ENCODE peak calls at places on chromosomes 13 and 19, in eight cellular contexts. One of them, this sample, is unnamed.

GRCh38 chr13:27388236-27388635 is 36.2 kb upstream of the GTF3A start:
- DNase-seq in tibial artery: no peak
- DNase-seq in cardiac muscle cell: no peak
- DNase-seq in mucosa of descending colon: no peak
- DNase-seq in OCI-LY7: no peak
- DNase-seq in IMR-90: no peak
- DNase-seq in hepatocyte: no peak
- DNase-seq in body of pancreas: no peak
- DNase-seq in this sample: no peak

GRCh38 chr13:73000027-73000674 is 58.7 kb upstream of the KLF5 start:
- DNase-seq in tibial artery: no peak
- DNase-seq in cardiac muscle cell: peak; percentile 52
- DNase-seq in mucosa of descending colon: no peak
- DNase-seq in OCI-LY7: peak; percentile 17
- DNase-seq in IMR-90: peak; percentile 19
- DNase-seq in hepatocyte: peak; percentile 34
- DNase-seq in body of pancreas: no peak
- DNase-seq in this sample: no peak

GRCh38 chr13:43006893-43007631 is 15.0 kb upstream of the EPSTI1 start:
- DNase-seq in tibial artery: no peak
- DNase-seq in cardiac muscle cell: peak; percentile 58
- DNase-seq in mucosa of descending colon: no peak
- DNase-seq in OCI-LY7: no peak
- DNase-seq in IMR-90: peak; percentile 63
- DNase-seq in hepatocyte: no peak
- DNase-seq in body of pancreas: no peak
- DNase-seq in this sample: no peak

GRCh38 chr19:46376241-46377153 is 29.6 kb downstream of the PPP5C start:
- DNase-seq in tibial artery: peak; percentile 59
- DNase-seq in cardiac muscle cell: no peak
- DNase-seq in mucosa of descending colon: no peak
- DNase-seq in OCI-LY7: no peak
- DNase-seq in IMR-90: no peak
- DNase-seq in hepatocyte: no peak
- DNase-seq in body of pancreas: no peak
- DNase-seq in this sample: peak; percentile 91

GRCh38 chr19:16472992-16473391 is 1.2 kb upstream of the EPS15L1 start:
- DNase-seq in tibial artery: no peak
- DNase-seq in cardiac muscle cell: no peak
- DNase-seq in mucosa of descending colon: no peak
- DNase-seq in OCI-LY7: no peak
- DNase-seq in IMR-90: no peak
- DNase-seq in hepatocyte: no peak
- DNase-seq in body of pancreas: no peak
- DNase-seq in this sample: no peak

GRCh38 chr13:98309569-98310335 is 132.7 kb upstream of the RNF113B start:
- DNase-seq in tibial artery: no peak
- DNase-seq in cardiac muscle cell: no peak
- DNase-seq in mucosa of descending colon: no peak
- DNase-seq in OCI-LY7: no peak
- DNase-seq in IMR-90: no peak
- DNase-seq in hepatocyte: no peak
- DNase-seq in body of pancreas: no peak
- DNase-seq in this sample: no peak

GRCh38 chr19:17052439-17052838 is 22.8 kb downstream of the HAUS8 start:
- DNase-seq in tibial artery: no peak
- DNase-seq in cardiac muscle cell: peak; percentile 70
- DNase-seq in mucosa of descending colon: no peak
- DNase-seq in OCI-LY7: peak; percentile 44
- DNase-seq in IMR-90: peak; percentile 59
- DNase-seq in hepatocyte: peak; percentile 68
- DNase-seq in body of pancreas: peak; percentile 31
- DNase-seq in this sample: no peak

GRCh38 chr19:4225902-4226301 is 3.4 kb upstream of the EBI3 start:
- DNase-seq in tibial artery: no peak
- DNase-seq in cardiac muscle cell: no peak
- DNase-seq in mucosa of descending colon: no peak
- DNase-seq in OCI-LY7: no peak
- DNase-seq in IMR-90: no peak
- DNase-seq in hepatocyte: no peak
- DNase-seq in body of pancreas: no peak
- DNase-seq in this sample: no peak

GRCh38 chr19:15200575-15201364 is at the start of gene NOTCH3:
- DNase-seq in tibial artery: no peak
- DNase-seq in cardiac muscle cell: no peak
- DNase-seq in mucosa of descending colon: no peak
- DNase-seq in OCI-LY7: no peak
- DNase-seq in IMR-90: no peak
- DNase-seq in hepatocyte: peak; percentile 74
- DNase-seq in body of pancreas: peak; percentile 8
- DNase-seq in this sample: no peak

GRCh38 chr13:113877149-113877990 is 13.5 kb upstream of the GAS6 start:
- DNase-seq in tibial artery: no peak
- DNase-seq in cardiac muscle cell: no peak
- DNase-seq in mucosa of descending colon: no peak
- DNase-seq in OCI-LY7: no peak
- DNase-seq in IMR-90: no peak
- DNase-seq in hepatocyte: no peak
- DNase-seq in body of pancreas: no peak
- DNase-seq in this sample: peak; percentile 87

GRCh38 chr13:28339419-28339818 is 155.5 kb downstream of the FLT1 start:
- DNase-seq in tibial artery: no peak
- DNase-seq in cardiac muscle cell: no peak
- DNase-seq in mucosa of descending colon: no peak
- DNase-seq in OCI-LY7: no peak
- DNase-seq in IMR-90: peak; percentile 85
- DNase-seq in hepatocyte: no peak
- DNase-seq in body of pancreas: no peak
- DNase-seq in this sample: no peak

GRCh38 chr13:37534181-37534580 is 64.4 kb downstream of the POSTN start:
- DNase-seq in tibial artery: no peak
- DNase-seq in cardiac muscle cell: peak; percentile 7
- DNase-seq in mucosa of descending colon: no peak
- DNase-seq in OCI-LY7: no peak
- DNase-seq in IMR-90: peak; percentile 95
- DNase-seq in hepatocyte: no peak
- DNase-seq in body of pancreas: no peak
- DNase-seq in this sample: no peak

GRCh38 chr19:46863818-46864629 is 3.2 kb downstream of the ARHGAP35 start:
- DNase-seq in tibial artery: no peak
- DNase-seq in cardiac muscle cell: peak; percentile 84
- DNase-seq in mucosa of descending colon: no peak
- DNase-seq in OCI-LY7: no peak
- DNase-seq in IMR-90: peak; percentile 61
- DNase-seq in hepatocyte: no peak
- DNase-seq in body of pancreas: peak; percentile 51
- DNase-seq in this sample: no peak

GRCh38 chr13:111317042-111317550 is 3.3 kb upstream of the TEX29 start:
- DNase-seq in tibial artery: no peak
- DNase-seq in cardiac muscle cell: no peak
- DNase-seq in mucosa of descending colon: no peak
- DNase-seq in OCI-LY7: no peak
- DNase-seq in IMR-90: no peak
- DNase-seq in hepatocyte: no peak
- DNase-seq in body of pancreas: no peak
- DNase-seq in this sample: no peak

GRCh38 chr13:70505809-70506208 is 397.6 kb upstream of the KLHL1 start:
- DNase-seq in tibial artery: no peak
- DNase-seq in cardiac muscle cell: no peak
- DNase-seq in mucosa of descending colon: no peak
- DNase-seq in OCI-LY7: no peak
- DNase-seq in IMR-90: no peak
- DNase-seq in hepatocyte: peak; percentile 5
- DNase-seq in body of pancreas: no peak
- DNase-seq in this sample: no peak

DNA sequence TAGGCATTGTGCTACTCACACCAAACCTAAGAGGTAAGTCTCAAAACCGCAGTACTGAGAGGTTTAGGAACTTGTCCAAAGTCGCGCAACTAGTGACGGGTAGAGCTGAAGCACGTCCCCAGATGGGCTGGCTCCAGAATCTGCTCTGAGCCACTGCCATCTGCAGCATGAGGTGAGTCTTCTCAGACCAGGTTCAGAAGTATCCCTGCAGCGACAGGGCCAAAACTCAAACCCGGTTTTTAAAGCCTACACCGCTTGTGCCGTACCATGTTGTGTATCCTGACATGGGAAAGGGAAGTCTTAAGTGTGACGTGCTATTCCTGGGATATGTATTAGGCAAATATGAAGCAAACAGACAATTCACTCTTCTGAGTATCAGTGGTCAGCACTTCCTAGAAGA is 45.1 kb downstream of the ATP7B start:
- DNase-seq in tibial artery: no peak
- DNase-seq in cardiac muscle cell: no peak
- DNase-seq in mucosa of descending colon: no peak
- DNase-seq in OCI-LY7: no peak
- DNase-seq in IMR-90: no peak
- DNase-seq in hepatocyte: no peak
- DNase-seq in body of pancreas: no peak
- DNase-seq in this sample: no peak
- H3K4me1 ChIP-seq in tibial artery: no peaks in the 10 kb centered on the region
- H3K4me1 ChIP-seq in cardiac muscle cell: no peaks in the 10 kb centered on the region
- H3K4me1 ChIP-seq in mucosa of descending colon: peaks cover 3% of the 10 kb centered on the region
- H3K4me1 ChIP-seq in OCI-LY7: no peaks in the 10 kb centered on the region
- H3K4me1 ChIP-seq in IMR-90: no peaks in the 10 kb centered on the region
- H3K4me1 ChIP-seq in hepatocyte: peaks cover 3% of the 10 kb centered on the region
- H3K4me1 ChIP-seq in body of pancreas: no peaks in the 10 kb centered on the region
- H3K4me1 ChIP-seq in this sample: no peaks in the 10 kb centered on the region

GRCh38 chr13:40179421-40179820 is 487.0 kb downstream of the FOXO1 start:
- DNase-seq in tibial artery: no peak
- DNase-seq in cardiac muscle cell: no peak
- DNase-seq in mucosa of descending colon: no peak
- DNase-seq in OCI-LY7: no peak
- DNase-seq in IMR-90: no peak
- DNase-seq in hepatocyte: no peak
- DNase-seq in body of pancreas: no peak
- DNase-seq in this sample: no peak
- TF ChIP-seq CTCF in tibial artery: no peak
- TF ChIP-seq CTCF in cardiac muscle cell: no peak
- TF ChIP-seq CTCF in mucosa of descending colon: no peak
- TF ChIP-seq CTCF in OCI-LY7: no peak
- TF ChIP-seq CTCF in IMR-90: no peak
- TF ChIP-seq CTCF in hepatocyte: no peak
- TF ChIP-seq CTCF in body of pancreas: no peak
- TF ChIP-seq CTCF in this sample: no peak

GRCh38 chr19:48754950-48755645 is at the start of gene FGF21:
- DNase-seq in tibial artery: no peak
- DNase-seq in cardiac muscle cell: no peak
- DNase-seq in mucosa of descending colon: no peak
- DNase-seq in OCI-LY7: no peak
- DNase-seq in IMR-90: no peak
- DNase-seq in hepatocyte: no peak
- DNase-seq in body of pancreas: no peak
- DNase-seq in this sample: no peak

GRCh38 chr19:48757741-48758144 is 2.4 kb downstream of the FGF21 start:
- DNase-seq in tibial artery: no peak
- DNase-seq in cardiac muscle cell: no peak
- DNase-seq in mucosa of descending colon: no peak
- DNase-seq in OCI-LY7: no peak
- DNase-seq in IMR-90: no peak
- DNase-seq in hepatocyte: no peak
- DNase-seq in body of pancreas: no peak
- DNase-seq in this sample: no peak

GRCh38 chr19:48756686-48757085 is 1.4 kb downstream of the FGF21 start:
- DNase-seq in tibial artery: no peak
- DNase-seq in cardiac muscle cell: no peak
- DNase-seq in mucosa of descending colon: no peak
- DNase-seq in OCI-LY7: no peak
- DNase-seq in IMR-90: no peak
- DNase-seq in hepatocyte: no peak
- DNase-seq in body of pancreas: no peak
- DNase-seq in this sample: no peak

GRCh38 chr19:48757089-48757675 is 1.9 kb downstream of the FGF21 start:
- DNase-seq in tibial artery: no peak
- DNase-seq in cardiac muscle cell: no peak
- DNase-seq in mucosa of descending colon: no peak
- DNase-seq in OCI-LY7: no peak
- DNase-seq in IMR-90: no peak
- DNase-seq in hepatocyte: no peak
- DNase-seq in body of pancreas: no peak
- DNase-seq in this sample: no peak

GRCh38 chr19:48755787-48756674 is 707 bp downstream of the FGF21 start:
- DNase-seq in tibial artery: no peak
- DNase-seq in cardiac muscle cell: no peak
- DNase-seq in mucosa of descending colon: no peak
- DNase-seq in OCI-LY7: no peak
- DNase-seq in IMR-90: no peak
- DNase-seq in hepatocyte: no peak
- DNase-seq in body of pancreas: no peak
- DNase-seq in this sample: no peak
- H3K4me1 ChIP-seq in tibial artery: peaks cover 9% of the 10 kb centered on the region
- H3K4me1 ChIP-seq in cardiac muscle cell: no peaks in the 10 kb centered on the region
- H3K4me1 ChIP-seq in mucosa of descending colon: peaks cover 10% of the 10 kb centered on the region
- H3K4me1 ChIP-seq in OCI-LY7: peaks cover 20% of the 10 kb centered on the region
- H3K4me1 ChIP-seq in IMR-90: peaks cover 4% of the 10 kb centered on the region
- H3K4me1 ChIP-seq in hepatocyte: peaks cover 7% of the 10 kb centered on the region
- H3K4me1 ChIP-seq in body of pancreas: peaks cover 29% of the 10 kb centered on the region
- H3K4me1 ChIP-seq in this sample: peaks cover 17% of the 10 kb centered on the region

DNA sequence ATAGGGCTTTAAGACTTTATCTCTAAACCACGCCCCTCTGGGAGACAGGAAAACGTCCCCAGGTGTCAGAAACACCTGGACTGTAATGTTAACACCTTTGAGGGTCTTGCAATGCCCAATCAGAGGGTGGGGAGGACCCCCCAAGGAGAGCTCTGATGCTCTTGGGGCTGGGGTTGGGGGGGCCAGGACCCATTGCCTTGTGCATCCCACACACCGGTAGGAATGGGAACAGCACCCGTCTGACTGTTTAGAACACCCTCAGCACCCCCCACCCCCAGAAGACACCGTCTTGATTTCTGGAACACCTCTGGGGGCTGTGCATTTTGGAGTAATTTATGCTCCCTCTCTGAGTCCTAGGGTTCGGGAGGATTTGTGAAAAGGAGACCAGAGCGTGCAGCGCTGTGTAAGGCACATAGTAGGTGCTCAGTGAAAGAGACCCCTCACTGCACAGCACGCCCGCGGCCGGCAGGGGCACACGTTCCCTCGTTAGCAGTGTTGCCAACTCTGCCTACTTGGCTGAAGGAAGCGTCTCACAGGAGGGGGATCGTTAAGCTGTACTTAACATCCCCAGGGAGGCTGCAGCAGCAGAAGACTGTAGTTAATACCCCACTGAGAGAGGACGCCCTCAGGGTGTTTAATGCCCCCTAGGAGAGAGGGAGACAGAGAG is 2.8 kb upstream of the ERFL start:
- DNase-seq in tibial artery: no peak
- DNase-seq in cardiac muscle cell: no peak
- DNase-seq in mucosa of descending colon: peak; percentile 36
- DNase-seq in OCI-LY7: peak; percentile 58
- DNase-seq in IMR-90: no peak
- DNase-seq in hepatocyte: no peak
- DNase-seq in body of pancreas: no peak
- DNase-seq in this sample: no peak
- TF ChIP-seq CTCF in tibial artery: no peak
- TF ChIP-seq CTCF in cardiac muscle cell: peak; percentile 53
- TF ChIP-seq CTCF in mucosa of descending colon: no peak
- TF ChIP-seq CTCF in OCI-LY7: peak; percentile 69
- TF ChIP-seq CTCF in IMR-90: peak; percentile 36
- TF ChIP-seq CTCF in hepatocyte: peak; percentile 30
- TF ChIP-seq CTCF in body of pancreas: no peak
- TF ChIP-seq CTCF in this sample: no peak

This sample was measured in vagina.